ENCODE peak calls at places on chromosomes 3 and 15, in four cellular contexts. L is SK-N-DZ, Q is aorta, D is Right ventricle myocardium superior. X is an unnamed sample.

GRCh38 chr15:33377239-33377638 is 66.5 kb downstream of the RYR3 start:
- DNase-seq in L (no peak), Q (no peak), D (no peak), X (no peak)

GRCh38 chr15:69996842-69997478 is 100.8 kb downstream of the TLE3 start:
- DNase-seq in L (no peak), D (no peak), Q (no peak), X (no peak)

GRCh38 chr3:131750256-131750655 is 247.5 kb upstream of the MRPL3 start:
- DNase-seq in Q (no peak), L (no peak), D (no peak), X (no peak)

GRCh38 chr3:189988854-189989253 is 131.8 kb downstream of the P3H2 start:
- DNase-seq in L (no peak), D (no peak), Q (no peak), X (no peak)

GRCh38 chr3:14358426-14359211 is 43.8 kb upstream of the SLC6A6 start:
- DNase-seq in L (no peak), Q (peak), D (peak), X (no peak)

GRCh38 chr3:54822206-54822605 is 105.7 kb downstream of the LRTM1 start:
- DNase-seq in D (no peak), L (no peak), Q (no peak), X (no peak)

GRCh38 chr3:48863122-48863521 is 15.4 kb upstream of the PRKAR2A start:
- DNase-seq in L (no peak), D (no peak), Q (no peak), X (no peak)

GRCh38 chr3:113105980-113106379 is 105.4 kb upstream of the BOC start:
- DNase-seq in D (no peak), Q (no peak), L (no peak), X (no peak)

GRCh38 chr3:19427417-19428149 is 279.3 kb downstream of the KCNH8 start:
- DNase-seq in Q (no peak), L (no peak), D (no peak), X (no peak)

GRCh38 chr3:52404391-52404790 is 40.5 kb downstream of the SEMA3G start:
- DNase-seq in Q (peak), L (no peak), D (peak), X (no peak)

GRCh38 chr15:35958936-35959335 is 413.0 kb upstream of the DPH6 start:
- DNase-seq in Q (no peak), L (no peak), D (no peak), X (no peak)

GRCh38 chr3:17808994-17809393 is 66.6 kb upstream of the TBC1D5 start:
- DNase-seq in L (no peak), Q (no peak), D (no peak), X (peak)

GRCh38 chr3:134326126-134326525 is 48.1 kb downstream of the AMOTL2 start:
- DNase-seq in L (no peak), Q (no peak), D (no peak), X (no peak)

GRCh38 chr3:84946240-84946639 is 12.5 kb upstream of the CADM2 start:
- DNase-seq in D (no peak), Q (no peak), L (no peak), X (no peak)

GRCh38 chr15:63498815-63499549 is 5.4 kb upstream of the USP3 start:
- DNase-seq in L (no peak), Q (no peak), D (no peak), X (no peak)

GRCh38 chr3:98733055-98733777 is 29.9 kb upstream of the ST3GAL6 start:
- DNase-seq in Q (peak), L (peak), D (peak), X (peak)

GRCh38 chr15:36053746-36054145 is 507.8 kb upstream of the DPH6 start:
- DNase-seq in L (no peak), D (no peak), Q (no peak), X (no peak)

GRCh38 chr15:98689431-98689861 is 41.1 kb downstream of the IGF1R start:
- DNase-seq in D (no peak), L (peak), Q (no peak), X (peak)

GRCh38 chr15:100350434-100351226 is 8.9 kb upstream of the ADAMTS17 start:
- DNase-seq in L (no peak), Q (peak), D (no peak), X (no peak)

GRCh38 chr15:77031376-77032050 is 36.6 kb downstream of the PSTPIP1 start:
- DNase-seq in Q (peak), L (peak), D (peak), X (peak)

GRCh38 chr15:41779662-41780157 is 5.4 kb downstream of the MAPKBP1 start:
- DNase-seq in D (no peak), Q (no peak), L (no peak), X (no peak)

GRCh38 chr3:13288732-13289718 is 131.1 kb downstream of the NUP210 start:
- DNase-seq in L (no peak), D (peak), Q (no peak), X (no peak)

GRCh38 chr3:72177075-72178050 is 392.4 kb upstream of the PROK2 start:
- DNase-seq in Q (peak), D (peak), L (peak), X (peak)

GRCh38 chr3:48301814-48302194 is 31.7 kb downstream of the SPINK8 start:
- DNase-seq in L (peak), Q (no peak), D (no peak), X (no peak)

GRCh38 chr15:64092075-64092820 is 1.4 kb downstream of the CIAO2A start:
- DNase-seq in Q (no peak), L (no peak), D (no peak), X (no peak)

GRCh38 chr3:142656595-142656994 is 60.4 kb downstream of the PLS1 start:
- DNase-seq in Q (no peak), L (no peak), D (no peak), X (no peak)

GRCh38 chr3:49469037-49469875 is 811 bp upstream of the DAG1 start:
- DNase-seq in D (peak), Q (peak), L (peak), X (peak)

GRCh38 chr3:104920512-104920911 is 446.2 kb upstream of the ALCAM start:
- DNase-seq in D (no peak), L (no peak), Q (no peak), X (no peak)

GRCh38 chr15:85749261-85750151 is 45.2 kb downstream of the KLHL25 start:
- DNase-seq in Q (no peak), L (no peak), D (peak), X (no peak)

GRCh38 chr3:179562467-179563297 is at the start of gene ACTL6A:
- DNase-seq in Q (peak), L (peak), D (peak), X (peak)

GRCh38 chr15:68471552-68471951 is 39.6 kb upstream of the ITGA11 start:
- DNase-seq in D (no peak), L (peak), Q (no peak), X (peak)

GRCh38 chr15:53401503-53401902 is 358.0 kb downstream of the WDR72 start:
- DNase-seq in L (no peak), Q (no peak), D (no peak), X (no peak)

GRCh38 chr3:141387446-141388030 is 19.2 kb downstream of the ZBTB38 start:
- DNase-seq in L (no peak), Q (no peak), D (no peak), X (no peak)

GRCh38 chr15:43920815-43921214 is 94.0 kb downstream of the WDR76 start:
- DNase-seq in D (no peak), L (peak), Q (no peak), X (no peak)

GRCh38 chr15:101242160-101242998 is 9.5 kb downstream of the CHSY1 start:
- DNase-seq in L (no peak), D (no peak), Q (no peak), X (no peak)

GRCh38 chr3:147383617-147384016 is 22.7 kb downstream of the ZIC4 start:
- DNase-seq in L (no peak), D (no peak), Q (no peak), X (no peak)

GRCh38 chr3:171967932-171968678 is 71.3 kb upstream of the FNDC3B start:
- DNase-seq in Q (peak), L (no peak), D (peak), X (no peak)

GRCh38 chr3:118736107-118736506 is 298.5 kb downstream of the IGSF11 start:
- DNase-seq in D (no peak), Q (no peak), L (no peak), X (no peak)